ENCODE peak calls at places on chromosomes 7 and 10, in four cellular contexts. K, Y, P and E are unnamed samples.

GRCh38 chr10:6023661-6024333 is 38.4 kb downstream of the IL2RA start:
- DNase-seq in K (no peak), Y (no peak), P (no peak), E (no peak)

GRCh38 chr7:54145716-54146115 is 396.5 kb upstream of the VSTM2A start:
- DNase-seq in K (no peak), Y (no peak), P (no peak), E (peak)

GRCh38 chr10:35605191-35605590 is at the start of gene GJD4:
- DNase-seq in K (no peak), Y (no peak), P (no peak), E (no peak)

GRCh38 chr7:114842551-114843065 is 79.3 kb upstream of the MDFIC start:
- DNase-seq in K (no peak), Y (no peak), P (no peak), E (no peak)

GRCh38 chr10:122062831-122063674 is 74.1 kb downstream of the TACC2 start:
- DNase-seq in K (peak), Y (no peak), P (peak), E (peak)

GRCh38 chr7:55130079-55130476 is 111.3 kb downstream of the EGFR start:
- DNase-seq in K (peak), Y (no peak), P (no peak), E (no peak)

GRCh38 chr7:17807242-17807641 is 133.1 kb downstream of the SNX13 start:
- DNase-seq in K (no peak), Y (no peak), P (no peak), E (peak)

GRCh38 chr10:36023939-36024338 is 381.8 kb upstream of the FZD8 start:
- DNase-seq in K (peak), Y (no peak), P (no peak), E (no peak)

GRCh38 chr7:26454180-26454579 is 162.5 kb downstream of the SNX10 start:
- DNase-seq in K (no peak), Y (no peak), P (no peak), E (no peak)

GRCh38 chr10:123380491-123381085 is 226.4 kb downstream of the BUB3 start:
- DNase-seq in K (peak), Y (no peak), P (peak), E (no peak)

GRCh38 chr10:124717911-124718734 is 26.1 kb downstream of the FAM53B start:
- DNase-seq in K (no peak), Y (peak), P (no peak), E (no peak)

GRCh38 chr7:148288592-148289151 is 301.9 kb upstream of the C7orf33 start:
- DNase-seq in K (no peak), Y (no peak), P (no peak), E (no peak)

GRCh38 chr10:116637830-116638229 is 17.1 kb downstream of the PNLIPRP2 start:
- DNase-seq in K (no peak), Y (no peak), P (no peak), E (no peak)

GRCh38 chr7:102395620-102395957 is 574 bp upstream of the PRKRIP1 start:
- DNase-seq in K (no peak), Y (no peak), P (no peak), E (no peak)

GRCh38 chr10:10658157-10658556 is 359.5 kb upstream of the CELF2 start:
- DNase-seq in K (peak), Y (no peak), P (no peak), E (no peak)

GRCh38 chr7:101138149-101138870 is 11.4 kb downstream of the SERPINE1 start:
- DNase-seq in K (peak), Y (peak), P (peak), E (peak)

GRCh38 chr7:7850150-7850549 is 118.4 kb upstream of the GLCCI1 start:
- DNase-seq in K (no peak), Y (no peak), P (no peak), E (no peak)

GRCh38 chr10:65328486-65328885 is 1597.3 kb upstream of the LRRTM3 start:
- DNase-seq in K (no peak), Y (no peak), P (no peak), E (no peak)

GRCh38 chr10:70115948-70116682 is 16.5 kb downstream of the AIFM2 start:
- DNase-seq in K (no peak), Y (peak), P (no peak), E (peak)

GRCh38 chr7:151518105-151518780 is 1.5 kb downstream of the RHEB start:
- DNase-seq in K (peak), Y (peak), P (no peak), E (no peak)

GRCh38 chr10:19417740-19418139 is 369.1 kb downstream of the MALRD1 start:
- DNase-seq in K (no peak), Y (no peak), P (no peak), E (no peak)

GRCh38 chr10:25209618-25210017 is 34.8 kb downstream of the GPR158 start:
- DNase-seq in K (no peak), Y (no peak), P (no peak), E (no peak)

GRCh38 chr10:42532996-42533395 is 105.4 kb downstream of the ZNF33B start:
- DNase-seq in K (no peak), Y (no peak), P (no peak), E (no peak)

GRCh38 chr7:116584721-116585120 is 59.9 kb downstream of the CAV1 start:
- DNase-seq in K (peak), Y (no peak), P (no peak), E (no peak)

GRCh38 chr10:133062085-133062484 is 25.6 kb upstream of the ADGRA1 start:
- DNase-seq in K (no peak), Y (no peak), P (no peak), E (no peak)

GRCh38 chr10:102603946-102604345 is 40.3 kb upstream of the TRIM8 start:
- DNase-seq in K (no peak), Y (no peak), P (no peak), E (no peak)

GRCh38 chr7:29940199-29940598 is 49.4 kb downstream of the SCRN1 start:
- DNase-seq in K (no peak), Y (no peak), P (no peak), E (no peak)

GRCh38 chr10:59678884-59679301 is 30.8 kb downstream of the SLC16A9 start:
- DNase-seq in K (peak), Y (no peak), P (no peak), E (no peak)